ENCODE peak calls at places on chromosomes 16 and 17, in ten cellular contexts. One of them, this sample, is unnamed.

GRCh38 chr17:81043725-81044427 is 8.9 kb downstream of the BAIAP2 start:
- DNase-seq in epithelial cell of esophagus: peak; percentile 81
- DNase-seq in tibial artery: no peak
- DNase-seq in CD8-positive, alpha-beta memory T cell: no peak
- DNase-seq in fibroblast of the aortic adventitia: peak; percentile 27
- DNase-seq in spleen: peak; percentile 66
- DNase-seq in fibroblast of lung: peak; percentile 89
- DNase-seq in heart left ventricle: peak; percentile 52
- DNase-seq in naive thymus-derived CD4-positive, alpha-beta T cell: no peak
- DNase-seq in A549: peak; percentile 50
- DNase-seq in this sample: no peak

GRCh38 chr16:85733839-85734170 is 17.1 kb downstream of the C16orf74 start:
- DNase-seq in epithelial cell of esophagus: no peak
- DNase-seq in tibial artery: no peak
- DNase-seq in CD8-positive, alpha-beta memory T cell: no peak
- DNase-seq in fibroblast of the aortic adventitia: no peak
- DNase-seq in spleen: no peak
- DNase-seq in fibroblast of lung: no peak
- DNase-seq in heart left ventricle: no peak
- DNase-seq in naive thymus-derived CD4-positive, alpha-beta T cell: no peak
- DNase-seq in A549: peak; percentile 47
- DNase-seq in this sample: peak; percentile 16

GRCh38 chr17:29617481-29618271 is 5.0 kb downstream of the CORO6 start:
- DNase-seq in epithelial cell of esophagus: peak; percentile 87
- DNase-seq in tibial artery: peak; percentile 87
- DNase-seq in CD8-positive, alpha-beta memory T cell: peak; percentile 84
- DNase-seq in fibroblast of the aortic adventitia: peak; percentile 45
- DNase-seq in spleen: peak; percentile 99
- DNase-seq in fibroblast of lung: peak; percentile 65
- DNase-seq in heart left ventricle: peak; percentile 81
- DNase-seq in naive thymus-derived CD4-positive, alpha-beta T cell: peak; percentile 85
- DNase-seq in A549: peak; percentile 85
- DNase-seq in this sample: no peak

GRCh38 chr17:81310963-81311550 is 15.9 kb upstream of the SLC38A10 start:
- DNase-seq in epithelial cell of esophagus: no peak
- DNase-seq in tibial artery: no peak
- DNase-seq in CD8-positive, alpha-beta memory T cell: no peak
- DNase-seq in fibroblast of the aortic adventitia: no peak
- DNase-seq in spleen: no peak
- DNase-seq in fibroblast of lung: no peak
- DNase-seq in heart left ventricle: no peak
- DNase-seq in naive thymus-derived CD4-positive, alpha-beta T cell: no peak
- DNase-seq in A549: no peak
- DNase-seq in this sample: no peak

GRCh38 chr17:59423137-59423703 is 91.8 kb downstream of the YPEL2 start:
- DNase-seq in epithelial cell of esophagus: peak; percentile 43
- DNase-seq in tibial artery: peak; percentile 75
- DNase-seq in CD8-positive, alpha-beta memory T cell: no peak
- DNase-seq in fibroblast of the aortic adventitia: peak; percentile 96
- DNase-seq in spleen: no peak
- DNase-seq in fibroblast of lung: peak; percentile 69
- DNase-seq in heart left ventricle: peak; percentile 68
- DNase-seq in naive thymus-derived CD4-positive, alpha-beta T cell: no peak
- DNase-seq in A549: peak; percentile 42
- DNase-seq in this sample: peak; percentile 83

GRCh38 chr16:47424846-47425245 is 36.0 kb downstream of the ITFG1 start:
- DNase-seq in epithelial cell of esophagus: no peak
- DNase-seq in tibial artery: no peak
- DNase-seq in CD8-positive, alpha-beta memory T cell: no peak
- DNase-seq in fibroblast of the aortic adventitia: no peak
- DNase-seq in spleen: no peak
- DNase-seq in fibroblast of lung: no peak
- DNase-seq in heart left ventricle: no peak
- DNase-seq in naive thymus-derived CD4-positive, alpha-beta T cell: no peak
- DNase-seq in A549: no peak
- DNase-seq in this sample: no peak

GRCh38 chr16:28990375-28991040 is 5.7 kb downstream of the LAT start:
- DNase-seq in epithelial cell of esophagus: no peak
- DNase-seq in tibial artery: no peak
- DNase-seq in CD8-positive, alpha-beta memory T cell: no peak
- DNase-seq in fibroblast of the aortic adventitia: no peak
- DNase-seq in spleen: no peak
- DNase-seq in fibroblast of lung: no peak
- DNase-seq in heart left ventricle: no peak
- DNase-seq in naive thymus-derived CD4-positive, alpha-beta T cell: no peak
- DNase-seq in A549: no peak
- DNase-seq in this sample: no peak

GRCh38 chr16:48210747-48211146 is 33.4 kb upstream of the LONP2 start:
- DNase-seq in epithelial cell of esophagus: peak; percentile 18
- DNase-seq in tibial artery: peak; percentile 32
- DNase-seq in CD8-positive, alpha-beta memory T cell: no peak
- DNase-seq in fibroblast of the aortic adventitia: no peak
- DNase-seq in spleen: no peak
- DNase-seq in fibroblast of lung: no peak
- DNase-seq in heart left ventricle: no peak
- DNase-seq in naive thymus-derived CD4-positive, alpha-beta T cell: no peak
- DNase-seq in A549: no peak
- DNase-seq in this sample: no peak

GRCh38 chr16:66020642-66021041 is 345.8 kb upstream of the CDH5 start:
- DNase-seq in epithelial cell of esophagus: peak; percentile 65
- DNase-seq in tibial artery: no peak
- DNase-seq in CD8-positive, alpha-beta memory T cell: no peak
- DNase-seq in fibroblast of the aortic adventitia: peak; percentile 40
- DNase-seq in spleen: no peak
- DNase-seq in fibroblast of lung: peak; percentile 36
- DNase-seq in heart left ventricle: no peak
- DNase-seq in naive thymus-derived CD4-positive, alpha-beta T cell: no peak
- DNase-seq in A549: peak; percentile 4
- DNase-seq in this sample: no peak

GRCh38 chr17:51461578-51462004 is 201.2 kb downstream of the UTP18 start:
- DNase-seq in epithelial cell of esophagus: peak; percentile 43
- DNase-seq in tibial artery: no peak
- DNase-seq in CD8-positive, alpha-beta memory T cell: peak; percentile 6
- DNase-seq in fibroblast of the aortic adventitia: peak; percentile 53
- DNase-seq in spleen: no peak
- DNase-seq in fibroblast of lung: peak; percentile 10
- DNase-seq in heart left ventricle: no peak
- DNase-seq in naive thymus-derived CD4-positive, alpha-beta T cell: peak; percentile 51
- DNase-seq in A549: peak; percentile 81
- DNase-seq in this sample: no peak

GRCh38 chr16:80720759-80721470 is 83.5 kb downstream of the CDYL2 start:
- DNase-seq in epithelial cell of esophagus: peak; percentile 36
- DNase-seq in tibial artery: no peak
- DNase-seq in CD8-positive, alpha-beta memory T cell: no peak
- DNase-seq in fibroblast of the aortic adventitia: no peak
- DNase-seq in spleen: no peak
- DNase-seq in fibroblast of lung: peak; percentile 50
- DNase-seq in heart left ventricle: no peak
- DNase-seq in naive thymus-derived CD4-positive, alpha-beta T cell: no peak
- DNase-seq in A549: no peak
- DNase-seq in this sample: no peak

GRCh38 chr16:56938664-56939513 is 6.9 kb downstream of the HERPUD1 start:
- DNase-seq in epithelial cell of esophagus: no peak
- DNase-seq in tibial artery: peak; percentile 53
- DNase-seq in CD8-positive, alpha-beta memory T cell: peak; percentile 13
- DNase-seq in fibroblast of the aortic adventitia: no peak
- DNase-seq in spleen: peak; percentile 45
- DNase-seq in fibroblast of lung: no peak
- DNase-seq in heart left ventricle: no peak
- DNase-seq in naive thymus-derived CD4-positive, alpha-beta T cell: no peak
- DNase-seq in A549: no peak
- DNase-seq in this sample: no peak

GRCh38 chr16:54817432-54817831 is 113.2 kb upstream of the IRX5 start:
- DNase-seq in epithelial cell of esophagus: peak; percentile 70
- DNase-seq in tibial artery: no peak
- DNase-seq in CD8-positive, alpha-beta memory T cell: no peak
- DNase-seq in fibroblast of the aortic adventitia: peak; percentile 8
- DNase-seq in spleen: no peak
- DNase-seq in fibroblast of lung: no peak
- DNase-seq in heart left ventricle: peak; percentile 33
- DNase-seq in naive thymus-derived CD4-positive, alpha-beta T cell: no peak
- DNase-seq in A549: peak; percentile 5
- DNase-seq in this sample: peak; percentile 6

GRCh38 chr17:49574945-49575523 is 637 bp upstream of the NXPH3 start:
- DNase-seq in epithelial cell of esophagus: no peak
- DNase-seq in tibial artery: no peak
- DNase-seq in CD8-positive, alpha-beta memory T cell: no peak
- DNase-seq in fibroblast of the aortic adventitia: no peak
- DNase-seq in spleen: no peak
- DNase-seq in fibroblast of lung: no peak
- DNase-seq in heart left ventricle: no peak
- DNase-seq in naive thymus-derived CD4-positive, alpha-beta T cell: no peak
- DNase-seq in A549: no peak
- DNase-seq in this sample: no peak
- H3K4me3 ChIP-seq in epithelial cell of esophagus: peak overlapping the region; percentile 7
- H3K4me3 ChIP-seq in tibial artery: peak overlapping the region; percentile 82
- H3K4me3 ChIP-seq in CD8-positive, alpha-beta memory T cell: no peak overlapping the region
- H3K4me3 ChIP-seq in fibroblast of the aortic adventitia: peak overlapping the region; percentile 35
- H3K4me3 ChIP-seq in spleen: no peak overlapping the region
- H3K4me3 ChIP-seq in fibroblast of lung: no peak overlapping the region
- H3K4me3 ChIP-seq in heart left ventricle: peak overlapping the region; percentile 74
- H3K4me3 ChIP-seq in naive thymus-derived CD4-positive, alpha-beta T cell: no peak overlapping the region
- H3K4me3 ChIP-seq in A549: peak overlapping the region; percentile 53
- H3K4me3 ChIP-seq in this sample: peak overlapping the region; percentile 13

GRCh38 chr16:79599256-79599836 is 1.2 kb downstream of the MAF start:
- DNase-seq in epithelial cell of esophagus: no peak
- DNase-seq in tibial artery: no peak
- DNase-seq in CD8-positive, alpha-beta memory T cell: peak; percentile 11
- DNase-seq in fibroblast of the aortic adventitia: no peak
- DNase-seq in spleen: peak; percentile 87
- DNase-seq in fibroblast of lung: peak; percentile 38
- DNase-seq in heart left ventricle: peak; percentile 40
- DNase-seq in naive thymus-derived CD4-positive, alpha-beta T cell: peak; percentile 23
- DNase-seq in A549: peak; percentile 16
- DNase-seq in this sample: no peak
- H3K4me3 ChIP-seq in epithelial cell of esophagus: peak overlapping the region; percentile 78
- H3K4me3 ChIP-seq in tibial artery: peak overlapping the region; percentile 78
- H3K4me3 ChIP-seq in CD8-positive, alpha-beta memory T cell: peak overlapping the region; percentile 52
- H3K4me3 ChIP-seq in fibroblast of the aortic adventitia: peak overlapping the region; percentile 10
- H3K4me3 ChIP-seq in spleen: peak overlapping the region; percentile 72
- H3K4me3 ChIP-seq in fibroblast of lung: peak overlapping the region; percentile 66
- H3K4me3 ChIP-seq in heart left ventricle: peak overlapping the region; percentile 78
- H3K4me3 ChIP-seq in naive thymus-derived CD4-positive, alpha-beta T cell: peak overlapping the region; percentile 54
- H3K4me3 ChIP-seq in A549: peak overlapping the region; percentile 49
- H3K4me3 ChIP-seq in this sample: peak overlapping the region; percentile 56

GRCh38 chr16:30740364-30741251 is 7.6 kb upstream of the PHKG2 start:
- DNase-seq in epithelial cell of esophagus: peak; percentile 99
- DNase-seq in tibial artery: peak; percentile 95
- DNase-seq in CD8-positive, alpha-beta memory T cell: no peak
- DNase-seq in fibroblast of the aortic adventitia: peak; percentile 93
- DNase-seq in spleen: no peak
- DNase-seq in fibroblast of lung: peak; percentile 80
- DNase-seq in heart left ventricle: peak; percentile 88
- DNase-seq in naive thymus-derived CD4-positive, alpha-beta T cell: no peak
- DNase-seq in A549: peak; percentile 92
- DNase-seq in this sample: no peak
- H3K4me3 ChIP-seq in epithelial cell of esophagus: peak overlapping the region; percentile 82
- H3K4me3 ChIP-seq in tibial artery: peak overlapping the region; percentile 27
- H3K4me3 ChIP-seq in CD8-positive, alpha-beta memory T cell: no peak overlapping the region
- H3K4me3 ChIP-seq in fibroblast of the aortic adventitia: peak overlapping the region; percentile 3
- H3K4me3 ChIP-seq in spleen: no peak overlapping the region
- H3K4me3 ChIP-seq in fibroblast of lung: no peak overlapping the region
- H3K4me3 ChIP-seq in heart left ventricle: no peak overlapping the region
- H3K4me3 ChIP-seq in naive thymus-derived CD4-positive, alpha-beta T cell: no peak overlapping the region
- H3K4me3 ChIP-seq in A549: peak overlapping the region; percentile 29
- H3K4me3 ChIP-seq in this sample: no peak overlapping the region

GRCh38 chr17:7932483-7932891 is 481 bp downstream of the CNTROB start:
- DNase-seq in epithelial cell of esophagus: peak; percentile 26
- DNase-seq in tibial artery: peak; percentile 66
- DNase-seq in CD8-positive, alpha-beta memory T cell: no peak
- DNase-seq in fibroblast of the aortic adventitia: peak; percentile 33
- DNase-seq in spleen: peak; percentile 84
- DNase-seq in fibroblast of lung: peak; percentile 29
- DNase-seq in heart left ventricle: no peak
- DNase-seq in naive thymus-derived CD4-positive, alpha-beta T cell: no peak
- DNase-seq in A549: peak; percentile 73
- DNase-seq in this sample: no peak

GRCh38 chr17:7932949-7933348 is 943 bp downstream of the CNTROB start:
- DNase-seq in epithelial cell of esophagus: peak; percentile 44
- DNase-seq in tibial artery: peak; percentile 55
- DNase-seq in CD8-positive, alpha-beta memory T cell: no peak
- DNase-seq in fibroblast of the aortic adventitia: peak; percentile 43
- DNase-seq in spleen: no peak
- DNase-seq in fibroblast of lung: peak; percentile 52
- DNase-seq in heart left ventricle: peak; percentile 46
- DNase-seq in naive thymus-derived CD4-positive, alpha-beta T cell: peak; percentile 10
- DNase-seq in A549: peak; percentile 90
- DNase-seq in this sample: peak; percentile 23

GRCh38 chr17:7929158-7930029 is at the start of gene KCNAB3:
- DNase-seq in epithelial cell of esophagus: peak; percentile 87
- DNase-seq in tibial artery: no peak
- DNase-seq in CD8-positive, alpha-beta memory T cell: peak; percentile 38
- DNase-seq in fibroblast of the aortic adventitia: peak; percentile 53
- DNase-seq in spleen: peak; percentile 83
- DNase-seq in fibroblast of lung: peak; percentile 77
- DNase-seq in heart left ventricle: peak; percentile 50
- DNase-seq in naive thymus-derived CD4-positive, alpha-beta T cell: peak; percentile 64
- DNase-seq in A549: peak; percentile 31
- DNase-seq in this sample: peak; percentile 35

GRCh38 chr17:7930841-7931631 is 710 bp downstream of the TRAPPC1 start:
- DNase-seq in epithelial cell of esophagus: no peak
- DNase-seq in tibial artery: no peak
- DNase-seq in CD8-positive, alpha-beta memory T cell: no peak
- DNase-seq in fibroblast of the aortic adventitia: no peak
- DNase-seq in spleen: no peak
- DNase-seq in fibroblast of lung: no peak
- DNase-seq in heart left ventricle: no peak
- DNase-seq in naive thymus-derived CD4-positive, alpha-beta T cell: no peak
- DNase-seq in A549: peak; percentile 65
- DNase-seq in this sample: no peak

GRCh38 chr17:7931709-7932482 is at the start of the genes CNTROB and TRAPPC1:
- DNase-seq in epithelial cell of esophagus: peak; percentile 99
- DNase-seq in tibial artery: peak; percentile 100
- DNase-seq in CD8-positive, alpha-beta memory T cell: peak; percentile 100
- DNase-seq in fibroblast of the aortic adventitia: peak; percentile 99
- DNase-seq in spleen: peak; percentile 100
- DNase-seq in fibroblast of lung: peak; percentile 98
- DNase-seq in heart left ventricle: peak; percentile 100
- DNase-seq in naive thymus-derived CD4-positive, alpha-beta T cell: peak; percentile 98
- DNase-seq in A549: peak; percentile 100
- DNase-seq in this sample: peak; percentile 93
- H3K4me3 ChIP-seq in epithelial cell of esophagus: peak within 1 kb of the TSS; percentile 98
- H3K4me3 ChIP-seq in tibial artery: peak within 1 kb of the TSS; percentile 74
- H3K4me3 ChIP-seq in CD8-positive, alpha-beta memory T cell: peak within 1 kb of the TSS; percentile 97
- H3K4me3 ChIP-seq in fibroblast of the aortic adventitia: peak within 1 kb of the TSS; percentile 100
- H3K4me3 ChIP-seq in spleen: peak within 1 kb of the TSS; percentile 81
- H3K4me3 ChIP-seq in fibroblast of lung: peak within 1 kb of the TSS; percentile 95
- H3K4me3 ChIP-seq in heart left ventricle: peak within 1 kb of the TSS; percentile 97
- H3K4me3 ChIP-seq in naive thymus-derived CD4-positive, alpha-beta T cell: peak within 1 kb of the TSS; percentile 66
- H3K4me3 ChIP-seq in A549: peak within 1 kb of the TSS; percentile 69
- H3K4me3 ChIP-seq in this sample: peak within 1 kb of the TSS; percentile 96